ENCODE peak calls at places on chromosome 21, in ten cellular contexts. One of them, this sample, is unnamed. For H3K4me1 and H3K36me3, the result is how much of the 10 kb centered on the place peaks cover.

GRCh38 chr21:35697321-35697808 is 363.0 kb downstream of the SETD4 start:
- DNase-seq in aorta: peak
- DNase-seq in breast epithelium: peak
- DNase-seq in CD4-positive, CD25-positive, alpha-beta regulatory T cell: no peak
- DNase-seq in CD4-positive, alpha-beta memory T cell: no peak
- DNase-seq in NT2/D1: no peak
- DNase-seq in uterus: peak
- DNase-seq in left ventricle myocardium inferior: peak
- DNase-seq in PC-9: peak
- DNase-seq in SJCRH30: peak
- DNase-seq in this sample: no peak

GRCh38 chr21:37592496-37592895 is 225.9 kb downstream of the DYRK1A start:
- DNase-seq in SJCRH30: no peak
- DNase-seq in CD4-positive, CD25-positive, alpha-beta regulatory T cell: no peak
- DNase-seq in aorta: no peak
- DNase-seq in CD4-positive, alpha-beta memory T cell: no peak
- DNase-seq in left ventricle myocardium inferior: no peak
- DNase-seq in NT2/D1: no peak
- DNase-seq in PC-9: no peak
- DNase-seq in breast epithelium: no peak
- DNase-seq in uterus: no peak
- DNase-seq in this sample: no peak

GRCh38 chr21:31895069-31895851 is 22.4 kb downstream of the HUNK start:
- DNase-seq in CD4-positive, alpha-beta memory T cell: no peak
- DNase-seq in breast epithelium: no peak
- DNase-seq in PC-9: no peak
- DNase-seq in uterus: no peak
- DNase-seq in NT2/D1: no peak
- DNase-seq in aorta: no peak
- DNase-seq in SJCRH30: peak
- DNase-seq in CD4-positive, CD25-positive, alpha-beta regulatory T cell: no peak
- DNase-seq in left ventricle myocardium inferior: no peak
- DNase-seq in this sample: no peak

GRCh38 chr21:38913120-38913975 is 107.6 kb downstream of the ETS2 start:
- DNase-seq in CD4-positive, alpha-beta memory T cell: no peak
- DNase-seq in left ventricle myocardium inferior: peak
- DNase-seq in breast epithelium: peak
- DNase-seq in aorta: peak
- DNase-seq in NT2/D1: no peak
- DNase-seq in SJCRH30: peak
- DNase-seq in PC-9: peak
- DNase-seq in CD4-positive, CD25-positive, alpha-beta regulatory T cell: no peak
- DNase-seq in uterus: peak
- DNase-seq in this sample: no peak

GRCh38 chr21:23955130-23955873 is 1652.0 kb downstream of the MRPL39 start:
- DNase-seq in aorta: no peak
- DNase-seq in breast epithelium: no peak
- DNase-seq in NT2/D1: no peak
- DNase-seq in CD4-positive, alpha-beta memory T cell: no peak
- DNase-seq in uterus: no peak
- DNase-seq in left ventricle myocardium inferior: no peak
- DNase-seq in CD4-positive, CD25-positive, alpha-beta regulatory T cell: no peak
- DNase-seq in SJCRH30: no peak
- DNase-seq in PC-9: no peak
- DNase-seq in this sample: no peak

GRCh38 chr21:26842300-26842699 is 2.9 kb downstream of the ADAMTS1 start:
- DNase-seq in PC-9: no peak
- DNase-seq in CD4-positive, alpha-beta memory T cell: no peak
- DNase-seq in SJCRH30: peak
- DNase-seq in CD4-positive, CD25-positive, alpha-beta regulatory T cell: no peak
- DNase-seq in left ventricle myocardium inferior: no peak
- DNase-seq in uterus: no peak
- DNase-seq in aorta: no peak
- DNase-seq in breast epithelium: no peak
- DNase-seq in NT2/D1: no peak
- DNase-seq in this sample: no peak

GRCh38 chr21:33854604-33855003 is 61.0 kb downstream of the ATP5PO start:
- DNase-seq in breast epithelium: no peak
- DNase-seq in NT2/D1: no peak
- DNase-seq in CD4-positive, alpha-beta memory T cell: no peak
- DNase-seq in PC-9: peak
- DNase-seq in aorta: no peak
- DNase-seq in uterus: no peak
- DNase-seq in left ventricle myocardium inferior: no peak
- DNase-seq in CD4-positive, CD25-positive, alpha-beta regulatory T cell: no peak
- DNase-seq in SJCRH30: peak
- DNase-seq in this sample: no peak

GRCh38 chr21:38597436-38597835 is 99.2 kb upstream of the ERG start:
- DNase-seq in CD4-positive, alpha-beta memory T cell: no peak
- DNase-seq in PC-9: no peak
- DNase-seq in left ventricle myocardium inferior: no peak
- DNase-seq in breast epithelium: no peak
- DNase-seq in aorta: no peak
- DNase-seq in uterus: no peak
- DNase-seq in CD4-positive, CD25-positive, alpha-beta regulatory T cell: no peak
- DNase-seq in NT2/D1: no peak
- DNase-seq in SJCRH30: no peak
- DNase-seq in this sample: no peak

GRCh38 chr21:44695176-44695575 is 1.8 kb upstream of the KRTAP10-12 start:
- DNase-seq in aorta: no peak
- DNase-seq in breast epithelium: no peak
- DNase-seq in left ventricle myocardium inferior: no peak
- DNase-seq in uterus: no peak
- DNase-seq in SJCRH30: no peak
- DNase-seq in NT2/D1: no peak
- DNase-seq in PC-9: no peak
- DNase-seq in CD4-positive, CD25-positive, alpha-beta regulatory T cell: no peak
- DNase-seq in CD4-positive, alpha-beta memory T cell: no peak
- DNase-seq in this sample: no peak

GRCh38 chr21:44694776-44695175 is 2.2 kb upstream of the KRTAP10-12 start:
- DNase-seq in NT2/D1: no peak
- DNase-seq in breast epithelium: no peak
- DNase-seq in uterus: no peak
- DNase-seq in CD4-positive, CD25-positive, alpha-beta regulatory T cell: no peak
- DNase-seq in aorta: no peak
- DNase-seq in left ventricle myocardium inferior: no peak
- DNase-seq in PC-9: no peak
- DNase-seq in SJCRH30: no peak
- DNase-seq in CD4-positive, alpha-beta memory T cell: no peak
- DNase-seq in this sample: no peak

GRCh38 chr21:44697811-44698734 is 1.1 kb downstream of the KRTAP10-12 start:
- DNase-seq in SJCRH30: no peak
- DNase-seq in uterus: no peak
- DNase-seq in CD4-positive, CD25-positive, alpha-beta regulatory T cell: no peak
- DNase-seq in NT2/D1: no peak
- DNase-seq in aorta: no peak
- DNase-seq in PC-9: no peak
- DNase-seq in CD4-positive, alpha-beta memory T cell: no peak
- DNase-seq in left ventricle myocardium inferior: no peak
- DNase-seq in breast epithelium: no peak
- DNase-seq in this sample: no peak

GRCh38 chr21:44695641-44696040 is 1.3 kb upstream of the KRTAP10-12 start:
- DNase-seq in CD4-positive, CD25-positive, alpha-beta regulatory T cell: no peak
- DNase-seq in SJCRH30: no peak
- DNase-seq in NT2/D1: no peak
- DNase-seq in aorta: no peak
- DNase-seq in uterus: no peak
- DNase-seq in PC-9: no peak
- DNase-seq in CD4-positive, alpha-beta memory T cell: no peak
- DNase-seq in left ventricle myocardium inferior: no peak
- DNase-seq in breast epithelium: no peak
- DNase-seq in this sample: no peak

GRCh38 chr21:44696572-44696971 is 400 bp upstream of the KRTAP10-12 start:
- DNase-seq in left ventricle myocardium inferior: no peak
- DNase-seq in PC-9: no peak
- DNase-seq in uterus: no peak
- DNase-seq in CD4-positive, alpha-beta memory T cell: no peak
- DNase-seq in SJCRH30: no peak
- DNase-seq in CD4-positive, CD25-positive, alpha-beta regulatory T cell: no peak
- DNase-seq in NT2/D1: no peak
- DNase-seq in breast epithelium: no peak
- DNase-seq in aorta: no peak
- DNase-seq in this sample: no peak
- H3K4me3 ChIP-seq in left ventricle myocardium inferior: no peak
- H3K4me3 ChIP-seq in PC-9: no peak
- H3K4me3 ChIP-seq in uterus: no peak
- H3K4me3 ChIP-seq in CD4-positive, alpha-beta memory T cell: no peak
- H3K4me3 ChIP-seq in SJCRH30: no peak
- H3K4me3 ChIP-seq in CD4-positive, CD25-positive, alpha-beta regulatory T cell: no peak
- H3K4me3 ChIP-seq in NT2/D1: no peak
- H3K4me3 ChIP-seq in breast epithelium: no peak
- H3K4me3 ChIP-seq in aorta: no peak
- H3K4me3 ChIP-seq in this sample: no peak

DNA sequence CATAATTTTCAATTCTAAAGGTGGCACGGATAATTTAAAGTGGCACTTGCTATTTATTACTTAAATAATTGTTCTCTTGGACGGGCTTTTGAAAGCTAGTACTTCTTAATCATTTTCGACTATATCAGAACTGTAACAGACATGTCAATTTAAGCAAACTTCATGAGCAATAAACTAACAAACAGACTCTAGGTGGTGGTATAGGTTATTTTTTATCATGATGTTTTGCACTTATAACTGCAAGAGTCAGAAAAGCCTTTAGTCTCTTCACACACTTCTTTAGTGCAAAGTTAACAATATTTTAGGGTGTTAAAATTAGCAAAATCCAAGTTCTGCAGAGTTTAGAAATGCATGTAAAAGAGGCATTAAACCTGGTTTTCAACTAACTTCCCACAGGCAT is 2.2 kb downstream of the NRIP1 start:
- DNase-seq in CD4-positive, alpha-beta memory T cell: no peak
- DNase-seq in CD4-positive, CD25-positive, alpha-beta regulatory T cell: no peak
- DNase-seq in aorta: no peak
- DNase-seq in SJCRH30: no peak
- DNase-seq in breast epithelium: no peak
- DNase-seq in left ventricle myocardium inferior: no peak
- DNase-seq in uterus: no peak
- DNase-seq in PC-9: no peak
- DNase-seq in NT2/D1: no peak
- DNase-seq in this sample: no peak
- H3K4me1 ChIP-seq in CD4-positive, alpha-beta memory T cell: under half
- H3K4me1 ChIP-seq in CD4-positive, CD25-positive, alpha-beta regulatory T cell: under half
- H3K4me1 ChIP-seq in aorta: under half
- H3K4me1 ChIP-seq in SJCRH30: under half
- H3K4me1 ChIP-seq in breast epithelium: under half
- H3K4me1 ChIP-seq in left ventricle myocardium inferior: half or more
- H3K4me1 ChIP-seq in uterus: under half
- H3K4me1 ChIP-seq in PC-9: half or more
- H3K4me1 ChIP-seq in NT2/D1: under half
- H3K4me1 ChIP-seq in this sample: under half

GRCh38 chr21:43777953-43778352 is 1.8 kb upstream of the CSTB start:
- DNase-seq in SJCRH30: no peak
- DNase-seq in uterus: no peak
- DNase-seq in left ventricle myocardium inferior: no peak
- DNase-seq in aorta: no peak
- DNase-seq in NT2/D1: no peak
- DNase-seq in PC-9: no peak
- DNase-seq in CD4-positive, CD25-positive, alpha-beta regulatory T cell: no peak
- DNase-seq in CD4-positive, alpha-beta memory T cell: peak
- DNase-seq in breast epithelium: no peak
- DNase-seq in this sample: no peak
- H3K36me3 ChIP-seq in SJCRH30: under half
- H3K36me3 ChIP-seq in uterus: under half
- H3K36me3 ChIP-seq in left ventricle myocardium inferior: under half
- H3K36me3 ChIP-seq in aorta: under half
- H3K36me3 ChIP-seq in NT2/D1: under half
- H3K36me3 ChIP-seq in PC-9: under half
- H3K36me3 ChIP-seq in CD4-positive, CD25-positive, alpha-beta regulatory T cell: under half
- H3K36me3 ChIP-seq in CD4-positive, alpha-beta memory T cell: under half
- H3K36me3 ChIP-seq in breast epithelium: under half
- H3K36me3 ChIP-seq in this sample: under half

DNA sequence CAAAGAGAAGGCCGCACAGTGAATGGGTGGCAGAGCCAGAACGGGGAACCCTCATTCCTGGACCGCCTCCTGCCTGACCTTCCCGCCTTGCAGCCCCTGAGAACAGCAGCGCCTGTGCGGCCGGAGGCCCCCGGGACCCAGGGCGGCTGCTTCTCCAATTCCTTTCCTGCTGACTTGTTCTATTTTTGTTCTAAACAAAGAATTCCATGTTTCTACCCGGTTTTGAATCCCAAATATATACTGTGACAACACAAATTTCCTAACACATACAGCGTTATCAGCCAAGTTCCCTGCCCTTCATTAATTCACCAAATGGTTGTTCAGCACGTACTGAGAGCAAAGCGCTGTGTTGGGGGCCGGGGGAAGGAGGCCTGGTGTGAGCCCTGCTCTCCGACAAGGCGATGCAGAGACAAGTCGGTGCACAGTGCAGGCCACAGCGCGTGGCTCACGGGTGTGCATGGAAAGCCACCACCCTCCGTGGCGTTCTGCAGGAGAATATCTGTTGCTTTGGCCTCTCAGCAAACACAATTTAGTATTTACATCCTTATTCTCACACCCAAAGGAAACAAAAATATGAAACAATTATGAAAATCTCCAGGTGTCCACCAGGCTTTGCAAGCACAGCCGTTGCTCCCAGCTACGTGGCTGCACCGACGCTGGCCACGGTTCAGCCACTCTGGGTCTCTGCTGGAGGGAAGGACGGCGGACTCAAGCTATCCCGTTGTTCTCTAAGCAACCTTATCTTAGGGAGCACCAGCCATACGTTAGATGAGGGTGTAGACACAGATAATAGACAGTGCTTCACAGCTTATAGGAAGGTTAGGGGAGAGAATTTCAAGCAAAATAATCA is 31.7 kb upstream of the COL6A2 start:
- DNase-seq in CD4-positive, alpha-beta memory T cell: no peak
- DNase-seq in left ventricle myocardium inferior: no peak
- DNase-seq in PC-9: no peak
- DNase-seq in aorta: peak
- DNase-seq in SJCRH30: no peak
- DNase-seq in CD4-positive, CD25-positive, alpha-beta regulatory T cell: no peak
- DNase-seq in breast epithelium: no peak
- DNase-seq in NT2/D1: no peak
- DNase-seq in uterus: peak
- DNase-seq in this sample: no peak
- H3K4me3 ChIP-seq in CD4-positive, alpha-beta memory T cell: no peak
- H3K4me3 ChIP-seq in left ventricle myocardium inferior: peak
- H3K4me3 ChIP-seq in PC-9: no peak
- H3K4me3 ChIP-seq in aorta: no peak
- H3K4me3 ChIP-seq in SJCRH30: no peak
- H3K4me3 ChIP-seq in CD4-positive, CD25-positive, alpha-beta regulatory T cell: no peak
- H3K4me3 ChIP-seq in breast epithelium: no peak
- H3K4me3 ChIP-seq in NT2/D1: no peak
- H3K4me3 ChIP-seq in uterus: peak
- H3K4me3 ChIP-seq in this sample: no peak

This sample was measured in effector memory CD4-positive, alpha-beta T cell.